ENCODE peak calls at places on chromosomes 3 and 15, in four cellular contexts. J is sigmoid colon, Y is DND-41, M is esophagus squamous epithelium. C is an unnamed sample. For H3K4me1, the result is how much of the 10 kb centered on the place peaks cover.

GRCh38 chr3:40780341-40780800 is 255.6 kb downstream of the ZNF621 start:
- DNase-seq in Y (no peak), J (peak), M (no peak), C (no peak)

GRCh38 chr3:127688022-127688415 is 15.3 kb downstream of the ABTB1 start:
- DNase-seq in Y (no peak), M (no peak), J (no peak), C (no peak)

GRCh38 chr15:99707481-99708270 is 25.6 kb downstream of the LYSMD4 start:
- DNase-seq in Y (no peak), M (no peak), J (no peak), C (no peak)

GRCh38 chr15:73555080-73555479 is 78.1 kb downstream of the NPTN start:
- DNase-seq in Y (no peak), J (no peak), M (no peak), C (no peak)

GRCh38 chr3:191244242-191244867 is 45.3 kb downstream of the OSTN start:
- DNase-seq in J (no peak), Y (no peak), M (no peak), C (no peak)

GRCh38 chr15:88791637-88792036 is 11.6 kb upstream of the ACAN start:
- DNase-seq in M (no peak), Y (no peak), J (no peak), C (no peak)

GRCh38 chr3:180802837-180803236 is 109.6 kb upstream of the FXR1 start:
- DNase-seq in J (no peak), Y (no peak), M (no peak), C (no peak)

GRCh38 chr3:38597502-38598060 is 51.9 kb downstream of the SCN5A start:
- DNase-seq in M (no peak), J (peak), Y (no peak), C (no peak)

GRCh38 chr3:154430014-154430413 is at the start of gene GPR149:
- DNase-seq in Y (no peak), J (no peak), M (no peak), C (no peak)

GRCh38 chr3:58164199-58164879 is 46.4 kb downstream of the DNASE1L3 start:
- DNase-seq in M (no peak), J (peak), Y (no peak), C (no peak)

GRCh38 chr3:139935071-139935865 is at the start of gene CLSTN2:
- DNase-seq in Y (no peak), M (no peak), J (peak), C (no peak)

GRCh38 chr3:179658584-179658983 is 5.7 kb downstream of the USP13 start:
- DNase-seq in M (no peak), J (no peak), Y (no peak), C (no peak)

GRCh38 chr3:129224984-129225393 is 24.4 kb upstream of the COPG1 start:
- DNase-seq in J (peak), Y (no peak), M (peak), C (no peak)

GRCh38 chr3:179526989-179527391 is 35.7 kb upstream of the ACTL6A start:
- DNase-seq in J (peak), M (no peak), Y (no peak), C (no peak)

GRCh38 chr15:27683126-27683525 is 416.0 kb downstream of the OCA2 start:
- DNase-seq in J (no peak), M (no peak), Y (no peak), C (no peak)

GRCh38 chr3:189995129-189995528 is 125.6 kb downstream of the P3H2 start:
- DNase-seq in J (no peak), Y (no peak), M (no peak), C (no peak)

GRCh38 chr3:195154793-195155535 is 116.0 kb downstream of the XXYLT1 start:
- DNase-seq in Y (no peak), J (peak), M (no peak), C (no peak)

GRCh38 chr3:125622381-125622788 is 27.1 kb upstream of the OSBPL11 start:
- DNase-seq in Y (no peak), J (peak), M (no peak), C (no peak)

GRCh38 chr3:125059488-125060245 is 3.9 kb upstream of the HEG1 start:
- DNase-seq in M (no peak), Y (no peak), J (no peak), C (no peak)

GRCh38 chr3:50237133-50237651 is 1.2 kb downstream of the GNAI2 start:
- DNase-seq in J (no peak), M (no peak), Y (peak), C (peak)

GRCh38 chr3:121531269-121531668 is 14.5 kb downstream of the POLQ start:
- DNase-seq in M (no peak), J (no peak), Y (no peak), C (no peak)

GRCh38 chr15:68337826-68338225 is 60.3 kb downstream of the FEM1B start:
- DNase-seq in Y (no peak), M (no peak), J (no peak), C (no peak)

GRCh38 chr3:105798381-105798934 is 70.4 kb downstream of the CBLB start:
- DNase-seq in J (no peak), M (no peak), Y (no peak), C (peak)

GRCh38 chr3:123090700-123091585 is 24.1 kb downstream of the PDIA5 start:
- DNase-seq in M (no peak), Y (peak), J (no peak), C (no peak)

GRCh38 chr3:64262574-64263114 is 37.4 kb upstream of the PRICKLE2 start:
- DNase-seq in J (no peak), Y (no peak), M (no peak), C (no peak)

GRCh38 chr3:2094941-2095340 is 3.7 kb upstream of the CNTN4 start:
- DNase-seq in Y (no peak), J (no peak), M (no peak), C (no peak)

GRCh38 chr3:37308247-37308646 is 133.9 kb upstream of the LRRFIP2 start:
- DNase-seq in J (no peak), Y (no peak), M (no peak), C (peak)

GRCh38 chr3:190517696-190518095 is 3.8 kb downstream of the IL1RAP start:
- DNase-seq in J (no peak), M (no peak), Y (no peak), C (no peak)

GRCh38 chr15:28995193-28995592 is 109.4 kb downstream of the APBA2 start:
- DNase-seq in J (no peak), M (no peak), Y (no peak), C (no peak)

GRCh38 chr3:101381809-101382208 is 61.4 kb upstream of the IMPG2 start:
- DNase-seq in Y (no peak), M (no peak), J (no peak), C (peak)

GRCh38 chr15:52735231-52736089 is 54.7 kb downstream of the ONECUT1 start:
- DNase-seq in Y (peak), J (peak), M (no peak), C (peak)

GRCh38 chr3:165642761-165643432 is 194.3 kb downstream of the BCHE start:
- DNase-seq in Y (no peak), J (peak), M (no peak), C (no peak)

GRCh38 chr15:48862705-48863104 is 15.2 kb upstream of the EID1 start:
- DNase-seq in M (no peak), J (no peak), Y (peak), C (no peak)

GRCh38 chr3:28900301-28900700 is 380.6 kb upstream of the RBMS3 start:
- DNase-seq in M (no peak), Y (no peak), J (no peak), C (no peak)

GRCh38 chr15:87881001-87881400 is 375.5 kb downstream of the NTRK3 start:
- DNase-seq in Y (no peak), M (no peak), J (no peak), C (no peak)

GRCh38 chr3:133097214-133097613 is 59.0 kb downstream of the TMEM108 start:
- DNase-seq in J (no peak), M (no peak), Y (no peak), C (no peak)

GRCh38 chr15:51708013-51708412 is 26.7 kb downstream of the SCG3 start:
- DNase-seq in M (no peak), J (peak), Y (no peak), C (no peak)

GRCh38 chr15:99447497-99448371 is 118.0 kb upstream of the MEF2A start:
- DNase-seq in J (peak), Y (peak), M (no peak), C (no peak)

GRCh38 chr3:32498992-32499391 is 3.7 kb downstream of the CMTM6 start:
- DNase-seq in J (no peak), M (no peak), Y (no peak), C (no peak)
- H3K4me1 ChIP-seq in J (under half), M (half or more), Y (under half), C (half or more)

GRCh38 chr3:172135766-172136729 is 96.7 kb downstream of the FNDC3B start:
- DNase-seq in M (no peak), Y (no peak), J (no peak), C (no peak)

GRCh38 chr3:172133830-172134229 is 94.5 kb downstream of the FNDC3B start:
- DNase-seq in M (no peak), J (no peak), Y (no peak), C (no peak)

GRCh38 chr3:172134352-172134751 is 95.0 kb downstream of the FNDC3B start:
- DNase-seq in M (no peak), Y (no peak), J (no peak), C (peak)

GRCh38 chr3:172137287-172138030 is 98.1 kb downstream of the FNDC3B start:
- DNase-seq in M (no peak), J (no peak), Y (no peak), C (no peak)

GRCh38 chr3:172135185-172135584 is 95.8 kb downstream of the FNDC3B start:
- DNase-seq in M (no peak), Y (no peak), J (no peak), C (no peak)
- H3K4me1 ChIP-seq in M (half or more), Y (under half), J (half or more), C (half or more)

DNA sequence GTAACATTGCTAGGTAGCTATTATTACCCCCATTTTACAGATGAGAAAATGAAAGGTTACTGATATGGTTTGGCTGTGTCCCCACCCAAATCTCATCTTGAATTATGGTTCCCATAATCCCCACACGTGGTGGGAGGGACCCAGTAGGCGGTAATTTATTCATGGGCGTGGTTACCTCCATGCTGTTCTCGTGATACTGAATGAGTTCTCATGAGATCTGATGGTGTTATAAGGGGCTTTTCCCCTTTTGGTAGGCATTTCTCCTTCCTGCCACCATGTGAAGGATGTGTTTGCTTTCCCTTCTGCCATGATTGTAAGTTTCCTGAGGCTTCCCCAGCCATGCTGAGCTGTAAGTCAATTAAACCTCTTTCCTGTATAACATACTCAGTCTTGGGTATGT is 252.1 kb downstream of the OPA1 start:
- DNase-seq in Y (no peak), J (no peak), M (no peak), C (no peak)
- H3K4me1 ChIP-seq in Y (under half), J (under half), M (under half), C (under half)

GRCh38 chr3:156489462-156489911 is 65.4 kb downstream of the SSR3 start:
- DNase-seq in Y (no peak), M (no peak), J (no peak), C (no peak)

GRCh38 chr3:156488771-156489170 is 66.1 kb downstream of the SSR3 start:
- DNase-seq in M (no peak), Y (no peak), J (no peak), C (no peak)

GRCh38 chr3:156493887-156494286 is 61.0 kb downstream of the SSR3 start:
- DNase-seq in Y (no peak), M (no peak), J (no peak), C (no peak)

GRCh38 chr3:156492801-156493261 is 62.1 kb downstream of the SSR3 start:
- DNase-seq in J (no peak), M (no peak), Y (no peak), C (no peak)

DNA sequence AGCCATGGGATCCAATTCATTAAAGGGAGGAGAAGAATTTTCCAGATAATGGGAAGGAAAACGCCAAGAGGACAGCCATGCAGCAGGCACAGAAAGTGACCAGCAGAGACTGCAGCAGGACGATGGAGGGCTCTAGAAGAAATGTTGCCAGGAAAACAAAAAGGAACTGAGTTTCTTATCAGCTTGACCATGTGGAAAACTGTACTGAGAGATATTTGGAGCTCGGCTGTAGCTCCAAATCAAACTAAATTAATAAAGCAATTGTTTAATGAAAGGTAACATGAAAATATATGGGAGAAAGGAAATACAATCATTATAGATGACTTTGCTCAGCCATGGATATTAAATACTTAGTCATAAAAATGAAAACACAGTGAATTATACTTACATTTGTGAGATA is 63.7 kb downstream of the SSR3 start:
- DNase-seq in J (no peak), M (no peak), Y (no peak), C (no peak)
- H3K4me1 ChIP-seq in J (under half), M (under half), Y (under half), C (under half)

GRCh38 chr15:67133026-67133425 is 67.6 kb downstream of the SMAD3 start:
- DNase-seq in Y (no peak), M (no peak), J (peak), C (no peak)

GRCh38 chr15:67135494-67135893 is 70.1 kb downstream of the SMAD3 start:
- DNase-seq in Y (no peak), M (no peak), J (peak), C (no peak)

GRCh38 chr15:67132276-67132675 is 66.9 kb downstream of the SMAD3 start:
- DNase-seq in M (no peak), J (peak), Y (no peak), C (no peak)

GRCh38 chr15:67134577-67135492 is 69.4 kb downstream of the SMAD3 start:
- DNase-seq in Y (no peak), M (no peak), J (peak), C (no peak)

GRCh38 chr15:67133738-67134576 is 68.6 kb downstream of the SMAD3 start:
- DNase-seq in J (peak), Y (no peak), M (no peak), C (peak)
- H3K4me1 ChIP-seq in J (half or more), Y (under half), M (half or more), C (half or more)

GRCh38 chr15:58987501-58988010 is at the start of gene RNF111:
- DNase-seq in J (peak), Y (peak), M (peak), C (peak)
- H3K4me1 ChIP-seq in J (under half), Y (under half), M (under half), C (under half)

DNA sequence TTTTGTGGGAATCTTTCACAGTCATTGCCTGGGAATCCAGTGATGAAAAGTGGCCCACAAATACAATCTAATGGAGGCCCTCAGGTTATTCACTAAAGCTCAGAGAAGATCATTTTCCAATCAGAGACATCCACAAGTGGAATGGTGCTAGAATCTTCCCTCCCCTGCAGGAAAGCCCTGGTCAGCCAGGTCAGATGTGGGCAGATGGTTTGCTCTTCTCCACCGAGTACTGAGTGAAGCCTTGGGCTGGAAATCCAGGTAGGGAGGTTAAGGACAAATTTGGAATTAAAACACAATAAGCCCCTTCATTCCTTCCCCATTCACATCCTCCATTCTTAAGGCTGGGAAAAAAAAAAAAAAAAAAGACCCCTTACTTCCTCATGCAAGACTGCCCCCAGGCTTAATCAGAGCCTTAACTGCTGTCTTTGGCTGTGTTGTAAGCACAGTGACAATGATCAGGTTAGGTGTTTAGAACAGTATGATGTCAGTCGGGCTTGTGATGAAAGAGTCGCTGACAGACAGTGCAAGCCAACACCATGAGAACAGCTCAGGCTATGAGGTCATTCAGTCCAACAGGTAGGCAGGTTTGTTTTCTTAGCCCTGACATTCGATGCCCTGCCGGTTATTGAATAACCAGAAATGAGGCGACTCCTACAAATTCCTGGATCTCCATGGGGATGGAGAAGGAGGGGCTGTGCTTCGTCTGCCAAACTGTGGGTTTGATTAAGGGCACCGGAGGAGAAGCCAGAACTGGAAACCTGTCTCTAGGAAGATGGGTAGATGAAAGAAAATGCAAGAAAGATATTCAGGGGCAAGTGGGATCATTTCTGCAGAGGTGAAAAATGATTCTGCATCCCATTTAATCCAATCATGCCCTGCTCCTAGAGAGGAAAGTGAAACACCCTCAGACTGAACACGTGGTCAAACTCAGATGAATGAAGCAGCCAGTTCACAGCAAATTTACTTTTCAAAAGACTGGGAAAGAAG is 23.5 kb upstream of the HES1 start:
- DNase-seq in J (no peak), Y (no peak), M (no peak), C (no peak)
- H3K4me1 ChIP-seq in J (under half), Y (under half), M (under half), C (under half)

DNA sequence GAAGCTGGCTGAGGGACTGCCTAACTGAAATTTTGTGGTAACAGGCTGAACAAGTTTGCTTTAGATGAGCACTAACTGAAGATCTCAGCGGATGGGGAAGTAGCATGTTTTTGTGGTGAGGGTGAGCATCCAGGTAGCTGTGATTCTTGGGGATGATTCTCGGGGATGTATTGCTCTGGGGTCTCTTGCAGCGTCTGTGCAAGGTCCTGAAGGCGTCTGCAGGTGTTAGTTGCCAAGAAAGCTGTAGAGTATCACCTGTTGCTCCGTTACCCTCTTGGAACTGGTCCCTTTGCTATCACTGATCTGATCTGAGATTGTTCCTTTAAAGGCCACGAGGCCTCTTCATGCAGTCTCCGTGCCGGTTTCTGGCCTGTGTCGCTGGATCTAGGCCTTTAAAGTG is 6.0 kb downstream of the TMED3 start:
- DNase-seq in Y (no peak), J (no peak), M (no peak), C (no peak)
- H3K4me1 ChIP-seq in Y (under half), J (under half), M (half or more), C (under half)

DNA sequence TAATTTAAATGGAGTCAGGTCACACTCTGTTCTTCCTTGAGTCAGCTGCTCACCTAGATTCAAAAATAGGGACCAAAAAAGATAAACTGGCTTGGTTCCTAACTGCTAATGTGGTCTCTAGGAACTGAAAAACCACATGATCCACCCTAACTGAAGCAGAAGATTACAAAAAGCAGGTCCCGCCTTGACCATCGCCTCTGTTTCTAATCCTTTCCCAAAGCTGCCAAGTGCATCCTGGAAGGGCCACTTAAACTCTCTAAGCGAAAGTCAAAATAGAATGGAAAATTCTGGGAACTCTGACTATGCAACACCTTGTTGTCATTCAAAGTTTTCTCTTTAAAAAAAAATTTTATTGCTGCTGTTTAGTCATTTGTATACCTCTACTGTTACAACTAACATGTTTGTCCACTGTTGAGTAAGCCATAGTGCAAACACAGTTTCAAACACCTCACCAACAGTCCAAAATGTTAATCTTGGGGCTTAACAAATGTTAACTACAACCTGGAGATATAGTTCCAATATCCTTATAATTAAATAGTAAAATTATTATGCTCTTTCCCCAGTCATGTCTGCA is 88.9 kb upstream of the THBS1 start:
- DNase-seq in M (no peak), Y (no peak), J (no peak), C (no peak)
- H3K4me1 ChIP-seq in M (under half), Y (under half), J (half or more), C (under half)

DNA sequence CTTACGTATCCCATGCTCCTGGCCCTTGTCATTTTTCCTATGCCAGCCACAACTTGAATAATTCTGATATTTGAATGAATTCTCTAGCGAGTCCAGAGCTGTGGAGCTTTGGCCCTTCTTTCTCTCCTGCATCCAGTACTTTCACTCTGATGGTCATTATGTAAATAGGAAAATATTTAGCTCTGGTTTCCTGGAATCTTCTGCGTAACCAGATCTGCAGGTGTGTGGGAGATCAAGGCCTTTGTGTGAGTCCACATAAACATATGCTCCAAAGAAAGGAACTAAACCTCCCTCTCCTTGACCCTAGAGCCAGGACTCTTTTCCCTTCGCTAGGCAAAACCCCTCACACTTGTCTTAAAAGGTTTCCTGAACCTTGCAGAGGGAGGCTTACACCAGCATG is 132.5 kb upstream of the THBS1 start:
- DNase-seq in J (no peak), Y (no peak), M (no peak), C (no peak)
- H3K4me1 ChIP-seq in J (under half), Y (under half), M (under half), C (under half)